ENCODE peak calls at places on chromosomes 6 and 20, in six cellular contexts. One of them, this sample, is unnamed.

GRCh38 chr20:905396-905961 is 10.7 kb downstream of the ANGPT4 start:
- DNase-seq in left ventricle myocardium superior: no peak
- DNase-seq in hypothalamus: no peak
- DNase-seq in NCI-H1092 treated with DMSO at 0.1 percent for 48 hours: no peak
- DNase-seq in activated T-helper 2 cell treated with anti-CD3 and anti-CD28 coated beads, Interferon-gamma antibody, Interleukin-2, Interleukin-4, amounts not matched to agents 10 μg/mL and 5 μg/mL and 100 μg/mL, durations not matched to agents 14 hours and 24 hours and 36 hours: no peak
- DNase-seq in HCT116: no peak
- DNase-seq in this sample: peak

GRCh38 chr6:39941820-39942219 is 7.6 kb upstream of the MOCS1 start:
- DNase-seq in left ventricle myocardium superior: no peak
- DNase-seq in hypothalamus: no peak
- DNase-seq in NCI-H1092 treated with DMSO at 0.1 percent for 48 hours: no peak
- DNase-seq in activated T-helper 2 cell treated with anti-CD3 and anti-CD28 coated beads, Interferon-gamma antibody, Interleukin-2, Interleukin-4, amounts not matched to agents 10 μg/mL and 5 μg/mL and 100 μg/mL, durations not matched to agents 14 hours and 24 hours and 36 hours: no peak
- DNase-seq in HCT116: no peak
- DNase-seq in this sample: no peak

GRCh38 chr20:23187759-23188158 is 101.6 kb upstream of the CD93 start:
- DNase-seq in left ventricle myocardium superior: no peak
- DNase-seq in hypothalamus: no peak
- DNase-seq in NCI-H1092 treated with DMSO at 0.1 percent for 48 hours: no peak
- DNase-seq in activated T-helper 2 cell treated with anti-CD3 and anti-CD28 coated beads, Interferon-gamma antibody, Interleukin-2, Interleukin-4, amounts not matched to agents 10 μg/mL and 5 μg/mL and 100 μg/mL, durations not matched to agents 14 hours and 24 hours and 36 hours: no peak
- DNase-seq in HCT116: no peak
- DNase-seq in this sample: no peak

GRCh38 chr6:143513410-143513809 is 1.9 kb upstream of the FUCA2 start:
- DNase-seq in left ventricle myocardium superior: peak
- DNase-seq in hypothalamus: no peak
- DNase-seq in NCI-H1092 treated with DMSO at 0.1 percent for 48 hours: peak
- DNase-seq in activated T-helper 2 cell treated with anti-CD3 and anti-CD28 coated beads, Interferon-gamma antibody, Interleukin-2, Interleukin-4, amounts not matched to agents 10 μg/mL and 5 μg/mL and 100 μg/mL, durations not matched to agents 14 hours and 24 hours and 36 hours: peak
- DNase-seq in HCT116: no peak
- DNase-seq in this sample: peak

GRCh38 chr6:100381111-100381510 is 83.6 kb downstream of the SIM1 start:
- DNase-seq in left ventricle myocardium superior: no peak
- DNase-seq in hypothalamus: no peak
- DNase-seq in NCI-H1092 treated with DMSO at 0.1 percent for 48 hours: no peak
- DNase-seq in activated T-helper 2 cell treated with anti-CD3 and anti-CD28 coated beads, Interferon-gamma antibody, Interleukin-2, Interleukin-4, amounts not matched to agents 10 μg/mL and 5 μg/mL and 100 μg/mL, durations not matched to agents 14 hours and 24 hours and 36 hours: no peak
- DNase-seq in HCT116: no peak
- DNase-seq in this sample: no peak

GRCh38 chr20:57698191-57698866 is 11.5 kb downstream of the PMEPA1 start:
- DNase-seq in left ventricle myocardium superior: no peak
- DNase-seq in hypothalamus: no peak
- DNase-seq in NCI-H1092 treated with DMSO at 0.1 percent for 48 hours: no peak
- DNase-seq in activated T-helper 2 cell treated with anti-CD3 and anti-CD28 coated beads, Interferon-gamma antibody, Interleukin-2, Interleukin-4, amounts not matched to agents 10 μg/mL and 5 μg/mL and 100 μg/mL, durations not matched to agents 14 hours and 24 hours and 36 hours: peak
- DNase-seq in HCT116: peak
- DNase-seq in this sample: peak

GRCh38 chr6:2763876-2764540 is 1.2 kb upstream of the WRNIP1 start:
- DNase-seq in left ventricle myocardium superior: peak
- DNase-seq in hypothalamus: no peak
- DNase-seq in NCI-H1092 treated with DMSO at 0.1 percent for 48 hours: peak
- DNase-seq in activated T-helper 2 cell treated with anti-CD3 and anti-CD28 coated beads, Interferon-gamma antibody, Interleukin-2, Interleukin-4, amounts not matched to agents 10 μg/mL and 5 μg/mL and 100 μg/mL, durations not matched to agents 14 hours and 24 hours and 36 hours: no peak
- DNase-seq in HCT116: no peak
- DNase-seq in this sample: peak

GRCh38 chr6:131036616-131037015 is 26.4 kb downstream of the EPB41L2 start:
- DNase-seq in left ventricle myocardium superior: no peak
- DNase-seq in hypothalamus: no peak
- DNase-seq in NCI-H1092 treated with DMSO at 0.1 percent for 48 hours: no peak
- DNase-seq in activated T-helper 2 cell treated with anti-CD3 and anti-CD28 coated beads, Interferon-gamma antibody, Interleukin-2, Interleukin-4, amounts not matched to agents 10 μg/mL and 5 μg/mL and 100 μg/mL, durations not matched to agents 14 hours and 24 hours and 36 hours: no peak
- DNase-seq in HCT116: no peak
- DNase-seq in this sample: no peak

GRCh38 chr6:131222773-131223172 is 87.5 kb downstream of the AKAP7 start:
- DNase-seq in left ventricle myocardium superior: no peak
- DNase-seq in hypothalamus: no peak
- DNase-seq in NCI-H1092 treated with DMSO at 0.1 percent for 48 hours: no peak
- DNase-seq in activated T-helper 2 cell treated with anti-CD3 and anti-CD28 coated beads, Interferon-gamma antibody, Interleukin-2, Interleukin-4, amounts not matched to agents 10 μg/mL and 5 μg/mL and 100 μg/mL, durations not matched to agents 14 hours and 24 hours and 36 hours: no peak
- DNase-seq in HCT116: no peak
- DNase-seq in this sample: no peak

GRCh38 chr20:21102691-21103311 is 3.4 kb downstream of the LINC00237 start:
- DNase-seq in left ventricle myocardium superior: peak
- DNase-seq in hypothalamus: peak
- DNase-seq in NCI-H1092 treated with DMSO at 0.1 percent for 48 hours: no peak
- DNase-seq in activated T-helper 2 cell treated with anti-CD3 and anti-CD28 coated beads, Interferon-gamma antibody, Interleukin-2, Interleukin-4, amounts not matched to agents 10 μg/mL and 5 μg/mL and 100 μg/mL, durations not matched to agents 14 hours and 24 hours and 36 hours: no peak
- DNase-seq in HCT116: no peak
- DNase-seq in this sample: peak

GRCh38 chr6:43247115-43247999 is 4.1 kb downstream of the TTBK1 start:
- DNase-seq in left ventricle myocardium superior: peak
- DNase-seq in hypothalamus: peak
- DNase-seq in NCI-H1092 treated with DMSO at 0.1 percent for 48 hours: peak
- DNase-seq in activated T-helper 2 cell treated with anti-CD3 and anti-CD28 coated beads, Interferon-gamma antibody, Interleukin-2, Interleukin-4, amounts not matched to agents 10 μg/mL and 5 μg/mL and 100 μg/mL, durations not matched to agents 14 hours and 24 hours and 36 hours: peak
- DNase-seq in HCT116: peak
- DNase-seq in this sample: no peak

GRCh38 chr6:16999486-17000436 is 102.1 kb upstream of the STMND1 start:
- DNase-seq in left ventricle myocardium superior: no peak
- DNase-seq in hypothalamus: no peak
- DNase-seq in NCI-H1092 treated with DMSO at 0.1 percent for 48 hours: no peak
- DNase-seq in activated T-helper 2 cell treated with anti-CD3 and anti-CD28 coated beads, Interferon-gamma antibody, Interleukin-2, Interleukin-4, amounts not matched to agents 10 μg/mL and 5 μg/mL and 100 μg/mL, durations not matched to agents 14 hours and 24 hours and 36 hours: no peak
- DNase-seq in HCT116: no peak
- DNase-seq in this sample: no peak

GRCh38 chr6:154314084-154314483 is 42.5 kb downstream of the IPCEF1 start:
- DNase-seq in left ventricle myocardium superior: no peak
- DNase-seq in hypothalamus: no peak
- DNase-seq in NCI-H1092 treated with DMSO at 0.1 percent for 48 hours: no peak
- DNase-seq in activated T-helper 2 cell treated with anti-CD3 and anti-CD28 coated beads, Interferon-gamma antibody, Interleukin-2, Interleukin-4, amounts not matched to agents 10 μg/mL and 5 μg/mL and 100 μg/mL, durations not matched to agents 14 hours and 24 hours and 36 hours: no peak
- DNase-seq in HCT116: no peak
- DNase-seq in this sample: no peak

GRCh38 chr20:61954276-61955021 is 111.2 kb downstream of the TAF4 start:
- DNase-seq in left ventricle myocardium superior: peak
- DNase-seq in hypothalamus: no peak
- DNase-seq in NCI-H1092 treated with DMSO at 0.1 percent for 48 hours: peak
- DNase-seq in activated T-helper 2 cell treated with anti-CD3 and anti-CD28 coated beads, Interferon-gamma antibody, Interleukin-2, Interleukin-4, amounts not matched to agents 10 μg/mL and 5 μg/mL and 100 μg/mL, durations not matched to agents 14 hours and 24 hours and 36 hours: no peak
- DNase-seq in HCT116: no peak
- DNase-seq in this sample: no peak

GRCh38 chr6:128131566-128131965 is 230.7 kb upstream of the THEMIS start:
- DNase-seq in left ventricle myocardium superior: no peak
- DNase-seq in hypothalamus: no peak
- DNase-seq in NCI-H1092 treated with DMSO at 0.1 percent for 48 hours: no peak
- DNase-seq in activated T-helper 2 cell treated with anti-CD3 and anti-CD28 coated beads, Interferon-gamma antibody, Interleukin-2, Interleukin-4, amounts not matched to agents 10 μg/mL and 5 μg/mL and 100 μg/mL, durations not matched to agents 14 hours and 24 hours and 36 hours: no peak
- DNase-seq in HCT116: no peak
- DNase-seq in this sample: no peak

GRCh38 chr6:125781307-125781868 is 9.4 kb upstream of the NCOA7 start:
- DNase-seq in left ventricle myocardium superior: no peak
- DNase-seq in hypothalamus: no peak
- DNase-seq in NCI-H1092 treated with DMSO at 0.1 percent for 48 hours: peak
- DNase-seq in activated T-helper 2 cell treated with anti-CD3 and anti-CD28 coated beads, Interferon-gamma antibody, Interleukin-2, Interleukin-4, amounts not matched to agents 10 μg/mL and 5 μg/mL and 100 μg/mL, durations not matched to agents 14 hours and 24 hours and 36 hours: no peak
- DNase-seq in HCT116: no peak
- DNase-seq in this sample: no peak

GRCh38 chr20:25225642-25226432 is 22.0 kb upstream of the PYGB start:
- DNase-seq in left ventricle myocardium superior: peak
- DNase-seq in hypothalamus: no peak
- DNase-seq in NCI-H1092 treated with DMSO at 0.1 percent for 48 hours: no peak
- DNase-seq in activated T-helper 2 cell treated with anti-CD3 and anti-CD28 coated beads, Interferon-gamma antibody, Interleukin-2, Interleukin-4, amounts not matched to agents 10 μg/mL and 5 μg/mL and 100 μg/mL, durations not matched to agents 14 hours and 24 hours and 36 hours: no peak
- DNase-seq in HCT116: no peak
- DNase-seq in this sample: no peak

GRCh38 chr6:89145461-89145961 is 344 bp upstream of the PM20D2 start:
- DNase-seq in left ventricle myocardium superior: no peak
- DNase-seq in hypothalamus: no peak
- DNase-seq in NCI-H1092 treated with DMSO at 0.1 percent for 48 hours: no peak
- DNase-seq in activated T-helper 2 cell treated with anti-CD3 and anti-CD28 coated beads, Interferon-gamma antibody, Interleukin-2, Interleukin-4, amounts not matched to agents 10 μg/mL and 5 μg/mL and 100 μg/mL, durations not matched to agents 14 hours and 24 hours and 36 hours: peak
- DNase-seq in HCT116: no peak
- DNase-seq in this sample: peak

GRCh38 chr6:26045046-26045938 is 41.9 kb upstream of the HFE start:
- DNase-seq in left ventricle myocardium superior: peak
- DNase-seq in hypothalamus: peak
- DNase-seq in NCI-H1092 treated with DMSO at 0.1 percent for 48 hours: no peak
- DNase-seq in activated T-helper 2 cell treated with anti-CD3 and anti-CD28 coated beads, Interferon-gamma antibody, Interleukin-2, Interleukin-4, amounts not matched to agents 10 μg/mL and 5 μg/mL and 100 μg/mL, durations not matched to agents 14 hours and 24 hours and 36 hours: peak
- DNase-seq in HCT116: no peak
- DNase-seq in this sample: peak

GRCh38 chr6:130269969-130270635 is 47.4 kb upstream of the SAMD3 start:
- DNase-seq in left ventricle myocardium superior: no peak
- DNase-seq in hypothalamus: no peak
- DNase-seq in NCI-H1092 treated with DMSO at 0.1 percent for 48 hours: no peak
- DNase-seq in activated T-helper 2 cell treated with anti-CD3 and anti-CD28 coated beads, Interferon-gamma antibody, Interleukin-2, Interleukin-4, amounts not matched to agents 10 μg/mL and 5 μg/mL and 100 μg/mL, durations not matched to agents 14 hours and 24 hours and 36 hours: no peak
- DNase-seq in HCT116: no peak
- DNase-seq in this sample: no peak